ENCODE peak calls at places on chromosomes 11 and 22, in four cellular contexts. J, H, B and V are unnamed samples.

GRCh38 chr11:113370634-113371033 is 16.9 kb upstream of the ANKK1 start:
- DNase-seq in H (no peak), J (peak; percentile 2), B (no peak), V (no peak)

GRCh38 chr11:31643831-31644230 is 134.3 kb downstream of the ELP4 start:
- DNase-seq in J (no peak), H (no peak), B (no peak), V (no peak)

GRCh38 chr11:62069374-62069773 is 54.4 kb upstream of the INCENP start:
- DNase-seq in H (peak; percentile 25), J (no peak), B (no peak), V (no peak)

GRCh38 chr22:29623553-29624169 is 20.2 kb downstream of the NF2 start:
- DNase-seq in H (no peak), J (no peak), B (no peak), V (no peak)

GRCh38 chr22:46364341-46365165 is 29.0 kb downstream of the TRMU start:
- DNase-seq in H (no peak), J (no peak), B (no peak), V (peak; percentile 65)

GRCh38 chr11:84056696-84057095 is 770.5 kb upstream of the CCDC90B start:
- DNase-seq in B (no peak), H (no peak), J (no peak), V (no peak)

GRCh38 chr11:86192858-86193257 is 51.7 kb upstream of the EED start:
- DNase-seq in B (no peak), H (no peak), J (no peak), V (no peak)

GRCh38 chr11:66371627-66372415 is at the start of gene SLC29A2:
- DNase-seq in J (no peak), B (peak; percentile 89), H (no peak), V (peak; percentile 94)

GRCh38 chr11:129866328-129866727 is 29.1 kb downstream of the NFRKB start:
- DNase-seq in H (no peak), B (no peak), J (no peak), V (no peak)

GRCh38 chr11:15057352-15057751 is 16.0 kb upstream of the CALCB start:
- DNase-seq in H (no peak), B (no peak), J (no peak), V (no peak)

GRCh38 chr11:64924910-64925284 is 408 bp downstream of the PPP2R5B start:
- DNase-seq in J (peak; percentile 45), H (peak; percentile 76), B (no peak), V (no peak)

GRCh38 chr11:721913-722811 is 16.1 kb downstream of the EPS8L2 start:
- DNase-seq in J (no peak), B (peak; percentile 68), H (no peak), V (no peak)

GRCh38 chr22:41078975-41079374 is 13.4 kb upstream of the EP300 start:
- DNase-seq in H (no peak), B (no peak), J (no peak), V (no peak)

GRCh38 chr22:37169412-37169811 is 18.6 kb downstream of the C1QTNF6 start:
- DNase-seq in B (no peak), J (no peak), H (no peak), V (peak; percentile 17)

GRCh38 chr11:83816572-83817187 is 530.5 kb upstream of the CCDC90B start:
- DNase-seq in J (no peak), B (no peak), H (no peak), V (no peak)

GRCh38 chr11:92837595-92837994 is 131.9 kb upstream of the MTNR1B start:
- DNase-seq in J (no peak), H (no peak), B (no peak), V (no peak)

GRCh38 chr11:86497310-86497709 is 122.6 kb downstream of the CCDC81 start:
- DNase-seq in H (no peak), B (no peak), J (no peak), V (no peak)

GRCh38 chr11:91243065-91243464 is 981.6 kb upstream of the FAT3 start:
- DNase-seq in B (no peak), J (no peak), H (no peak), V (no peak)

GRCh38 chr11:34356130-34356529 is 1.7 kb downstream of the ABTB2 start:
- DNase-seq in J (no peak), H (no peak), B (no peak), V (no peak)

GRCh38 chr22:46586531-46587011 is 33.6 kb upstream of the GRAMD4 start:
- DNase-seq in J (no peak), B (no peak), H (no peak), V (no peak)

GRCh38 chr11:1779034-1779805 is 15.5 kb upstream of the CTSD start:
- DNase-seq in B (no peak), H (peak; percentile 51), J (no peak), V (no peak)

GRCh38 chr11:115672999-115673411 is 168.8 kb upstream of the CADM1 start:
- DNase-seq in B (no peak), J (no peak), H (peak; percentile 72), V (no peak)

GRCh38 chr11:16606784-16607674 is 131.4 kb upstream of the C11orf58 start:
- DNase-seq in J (no peak), H (peak; percentile 67), B (no peak), V (peak; percentile 47)